ENCODE peak calls at places on chromosomes 2 and 18, in ten cellular contexts. U is pancreas, B is GM23338, R is glutamatergic neuron, K is activated B cell treated with CpG ODN at 0.5 μM for 24 hours, G is coronary artery, Y is tibial artery, T is astrocyte of the spinal cord, Z is HFFc6, O is HCT116. A is an unnamed sample.

GRCh38 chr2:197086500-197086899 is 160.0 kb upstream of the PGAP1 start:
- DNase-seq in U (no peak), B (no peak), R (no peak), K (no peak), G (no peak), Y (no peak), T (no peak), Z (no peak), O (no peak), A (no peak)

GRCh38 chr18:49757513-49758262 is 55.6 kb downstream of the ACAA2 start:
- DNase-seq in U (no peak), B (peak), R (peak), K (no peak), G (no peak), Y (no peak), T (no peak), Z (no peak), O (peak), A (no peak)

GRCh38 chr2:200266406-200266805 is 40.1 kb upstream of the SPATS2L start:
- DNase-seq in U (no peak), B (no peak), R (no peak), K (no peak), G (no peak), Y (no peak), T (no peak), Z (no peak), O (no peak), A (no peak)

GRCh38 chr2:68319397-68320117 is at the start of gene CNRIP1:
- DNase-seq in U (peak), B (no peak), R (peak), K (peak), G (peak), Y (peak), T (peak), Z (peak), O (no peak), A (peak)

GRCh38 chr2:101150306-101151140 is 659 bp downstream of the TBC1D8 start:
- DNase-seq in U (peak), B (peak), R (peak), K (peak), G (peak), Y (no peak), T (no peak), Z (no peak), O (no peak), A (no peak)

GRCh38 chr2:119024152-119024551 is 82.2 kb downstream of the MARCO start:
- DNase-seq in U (no peak), B (no peak), R (no peak), K (no peak), G (no peak), Y (no peak), T (no peak), Z (no peak), O (no peak), A (no peak)

GRCh38 chr2:211800001-211800400 is 738.6 kb downstream of the ERBB4 start:
- DNase-seq in U (no peak), B (no peak), R (no peak), K (no peak), G (no peak), Y (no peak), T (no peak), Z (no peak), O (no peak), A (no peak)

GRCh38 chr18:23163786-23164583 is 28.7 kb downstream of the CABLES1 start:
- DNase-seq in U (no peak), B (no peak), R (no peak), K (no peak), G (no peak), Y (no peak), T (no peak), Z (no peak), O (no peak), A (no peak)

GRCh38 chr2:241235859-241236593 is 47.5 kb downstream of the ANO7 start:
- DNase-seq in U (peak), B (no peak), R (no peak), K (no peak), G (no peak), Y (no peak), T (no peak), Z (no peak), O (no peak), A (no peak)

GRCh38 chr18:74063023-74063422 is 84.6 kb downstream of the FBXO15 start:
- DNase-seq in U (no peak), B (peak), R (no peak), K (no peak), G (no peak), Y (no peak), T (no peak), Z (no peak), O (no peak), A (no peak)
- TF ChIP-seq CTCF in U (no peak), B (peak), R (peak), K (no peak), G (no peak), Y (no peak), T (no peak), Z (peak), O (no peak), A (no peak)

DNA sequence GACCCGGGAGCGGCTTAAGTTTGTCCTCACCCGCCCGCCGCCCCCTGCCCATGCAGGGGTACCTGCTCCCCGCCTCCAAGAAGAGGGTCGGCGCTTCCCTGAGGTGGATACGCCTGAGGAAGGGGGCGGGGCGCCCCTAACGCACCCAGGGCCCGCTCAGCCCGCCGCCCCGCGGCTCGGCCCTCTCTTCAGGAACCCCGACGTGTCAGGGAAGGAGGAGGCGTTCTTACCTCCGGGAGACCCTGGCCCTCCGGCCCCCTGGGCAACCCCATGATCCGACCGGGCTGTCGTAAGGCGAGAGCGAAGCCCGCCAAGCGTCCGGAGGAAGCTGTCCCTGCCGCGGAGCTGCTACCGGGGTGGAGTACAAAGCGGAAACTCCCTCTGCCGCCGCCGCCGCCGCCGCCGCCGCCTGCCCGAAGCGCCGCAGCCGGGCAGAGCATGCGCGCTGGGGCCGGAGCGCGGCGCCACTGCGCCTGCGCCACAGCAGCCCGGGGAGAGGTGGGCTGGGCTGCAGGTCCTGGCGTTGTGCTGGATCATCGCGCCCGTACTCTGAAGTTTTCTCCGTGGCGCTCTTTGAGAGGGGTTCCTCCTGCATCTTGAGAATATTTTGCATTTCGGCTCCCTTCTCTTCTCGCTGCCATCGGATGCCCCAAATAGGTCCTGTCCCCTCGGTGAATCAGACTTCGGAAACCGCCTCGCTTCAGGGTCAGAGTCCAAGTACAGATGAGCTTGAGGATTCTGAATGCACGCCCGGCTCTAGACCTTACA is at the start of gene CCDC93:
- DNase-seq in U (peak), B (peak), R (peak), K (peak), G (peak), Y (peak), T (peak), Z (peak), O (peak), A (peak)
- TF ChIP-seq CTCF in U (no peak), B (no peak), R (no peak), K (no peak), G (no peak), Y (no peak), T (no peak), Z (no peak), O (no peak), A (no peak)

GRCh38 chr2:6791682-6792081 is 74.0 kb downstream of the CMPK2 start:
- DNase-seq in U (no peak), B (peak), R (no peak), K (no peak), G (no peak), Y (no peak), T (no peak), Z (no peak), O (no peak), A (no peak)
- TF ChIP-seq CTCF in U (no peak), B (peak), R (no peak), K (no peak), G (no peak), Y (no peak), T (no peak), Z (no peak), O (peak), A (no peak)

GRCh38 chr2:120669121-120669952 is 66.3 kb upstream of the GLI2 start:
- DNase-seq in U (no peak), B (peak), R (peak), K (no peak), G (peak), Y (no peak), T (no peak), Z (no peak), O (peak), A (peak)
- TF ChIP-seq CTCF in U (no peak), B (peak), R (peak), K (no peak), G (no peak), Y (no peak), T (peak), Z (peak), O (peak), A (peak)